ENCODE peak calls at places on chromosomes 7 and 10, in nine cellular contexts. One of them, this sample, is unnamed.

GRCh38 chr7:129315916-129316315 is 91.1 kb downstream of the AHCYL2 start:
- DNase-seq in Peyer's patch: no peak
- DNase-seq in GM23248: no peak
- DNase-seq in A549: no peak
- DNase-seq in Karpas-422: no peak
- DNase-seq in OCI-LY7: no peak
- DNase-seq in iPS DF 6.9: no peak
- DNase-seq in IMR-90: no peak
- DNase-seq in heart left ventricle: peak; percentile 48
- DNase-seq in this sample: peak; percentile 27

GRCh38 chr10:34710391-34710751 is 104.7 kb downstream of the PARD3 start:
- DNase-seq in Peyer's patch: no peak
- DNase-seq in GM23248: peak; percentile 92
- DNase-seq in A549: peak; percentile 46
- DNase-seq in Karpas-422: no peak
- DNase-seq in OCI-LY7: no peak
- DNase-seq in iPS DF 6.9: no peak
- DNase-seq in IMR-90: peak; percentile 78
- DNase-seq in heart left ventricle: no peak
- DNase-seq in this sample: no peak

GRCh38 chr10:21696302-21696701 is 162.3 kb downstream of the MLLT10 start:
- DNase-seq in Peyer's patch: no peak
- DNase-seq in GM23248: no peak
- DNase-seq in A549: no peak
- DNase-seq in Karpas-422: no peak
- DNase-seq in OCI-LY7: no peak
- DNase-seq in iPS DF 6.9: no peak
- DNase-seq in IMR-90: no peak
- DNase-seq in heart left ventricle: no peak
- DNase-seq in this sample: no peak

GRCh38 chr7:66626236-66626957 is 2.3 kb upstream of the KCTD7 start:
- DNase-seq in Peyer's patch: no peak
- DNase-seq in GM23248: peak; percentile 90
- DNase-seq in A549: no peak
- DNase-seq in Karpas-422: no peak
- DNase-seq in OCI-LY7: no peak
- DNase-seq in iPS DF 6.9: no peak
- DNase-seq in IMR-90: peak; percentile 80
- DNase-seq in heart left ventricle: no peak
- DNase-seq in this sample: no peak

GRCh38 chr7:81769891-81770818 is at the start of gene HGF:
- DNase-seq in Peyer's patch: no peak
- DNase-seq in GM23248: peak; percentile 81
- DNase-seq in A549: no peak
- DNase-seq in Karpas-422: no peak
- DNase-seq in OCI-LY7: no peak
- DNase-seq in iPS DF 6.9: no peak
- DNase-seq in IMR-90: peak; percentile 87
- DNase-seq in heart left ventricle: peak; percentile 65
- DNase-seq in this sample: peak; percentile 39

GRCh38 chr10:71750124-71750841 is 23.0 kb downstream of the VSIR start:
- DNase-seq in Peyer's patch: peak; percentile 39
- DNase-seq in GM23248: no peak
- DNase-seq in A549: no peak
- DNase-seq in Karpas-422: no peak
- DNase-seq in OCI-LY7: no peak
- DNase-seq in iPS DF 6.9: no peak
- DNase-seq in IMR-90: no peak
- DNase-seq in heart left ventricle: no peak
- DNase-seq in this sample: no peak

GRCh38 chr10:72250666-72251065 is 23.1 kb upstream of the DDIT4 start:
- DNase-seq in Peyer's patch: no peak
- DNase-seq in GM23248: peak; percentile 84
- DNase-seq in A549: peak; percentile 66
- DNase-seq in Karpas-422: no peak
- DNase-seq in OCI-LY7: no peak
- DNase-seq in iPS DF 6.9: no peak
- DNase-seq in IMR-90: peak; percentile 82
- DNase-seq in heart left ventricle: peak; percentile 51
- DNase-seq in this sample: peak; percentile 61

GRCh38 chr7:75971961-75972763 is 22.2 kb downstream of the TMEM120A start:
- DNase-seq in Peyer's patch: no peak
- DNase-seq in GM23248: peak; percentile 55
- DNase-seq in A549: peak; percentile 54
- DNase-seq in Karpas-422: no peak
- DNase-seq in OCI-LY7: no peak
- DNase-seq in iPS DF 6.9: no peak
- DNase-seq in IMR-90: no peak
- DNase-seq in heart left ventricle: no peak
- DNase-seq in this sample: peak; percentile 74

GRCh38 chr7:25726682-25727357 is 425.2 kb upstream of the NFE2L3 start:
- DNase-seq in Peyer's patch: no peak
- DNase-seq in GM23248: no peak
- DNase-seq in A549: no peak
- DNase-seq in Karpas-422: peak; percentile 32
- DNase-seq in OCI-LY7: no peak
- DNase-seq in iPS DF 6.9: no peak
- DNase-seq in IMR-90: no peak
- DNase-seq in heart left ventricle: no peak
- DNase-seq in this sample: no peak

GRCh38 chr10:51606829-51607228 is 92.6 kb downstream of the CSTF2T start:
- DNase-seq in Peyer's patch: no peak
- DNase-seq in GM23248: no peak
- DNase-seq in A549: no peak
- DNase-seq in Karpas-422: no peak
- DNase-seq in OCI-LY7: no peak
- DNase-seq in iPS DF 6.9: no peak
- DNase-seq in IMR-90: no peak
- DNase-seq in heart left ventricle: no peak
- DNase-seq in this sample: no peak

GRCh38 chr7:2471022-2471329 is 5.2 kb downstream of the GRIFIN start:
- DNase-seq in Peyer's patch: no peak
- DNase-seq in GM23248: peak; percentile 64
- DNase-seq in A549: no peak
- DNase-seq in Karpas-422: no peak
- DNase-seq in OCI-LY7: no peak
- DNase-seq in iPS DF 6.9: no peak
- DNase-seq in IMR-90: peak; percentile 74
- DNase-seq in heart left ventricle: no peak
- DNase-seq in this sample: no peak

GRCh38 chr10:11849908-11850307 is 26.8 kb downstream of the PROSER2 start:
- DNase-seq in Peyer's patch: no peak
- DNase-seq in GM23248: no peak
- DNase-seq in A549: no peak
- DNase-seq in Karpas-422: no peak
- DNase-seq in OCI-LY7: no peak
- DNase-seq in iPS DF 6.9: no peak
- DNase-seq in IMR-90: no peak
- DNase-seq in heart left ventricle: no peak
- DNase-seq in this sample: no peak

GRCh38 chr7:69859342-69859741 is 261.1 kb downstream of the AUTS2 start:
- DNase-seq in Peyer's patch: no peak
- DNase-seq in GM23248: no peak
- DNase-seq in A549: no peak
- DNase-seq in Karpas-422: no peak
- DNase-seq in OCI-LY7: no peak
- DNase-seq in iPS DF 6.9: no peak
- DNase-seq in IMR-90: no peak
- DNase-seq in heart left ventricle: no peak
- DNase-seq in this sample: no peak

GRCh38 chr10:12375076-12375504 is 25.7 kb downstream of the CAMK1D start:
- DNase-seq in Peyer's patch: no peak
- DNase-seq in GM23248: no peak
- DNase-seq in A549: no peak
- DNase-seq in Karpas-422: no peak
- DNase-seq in OCI-LY7: no peak
- DNase-seq in iPS DF 6.9: no peak
- DNase-seq in IMR-90: peak; percentile 38
- DNase-seq in heart left ventricle: no peak
- DNase-seq in this sample: no peak

GRCh38 chr10:124356706-124357582 is 61.8 kb downstream of the OAT start:
- DNase-seq in Peyer's patch: no peak
- DNase-seq in GM23248: no peak
- DNase-seq in A549: no peak
- DNase-seq in Karpas-422: no peak
- DNase-seq in OCI-LY7: no peak
- DNase-seq in iPS DF 6.9: no peak
- DNase-seq in IMR-90: no peak
- DNase-seq in heart left ventricle: no peak
- DNase-seq in this sample: no peak

GRCh38 chr10:124357583-124357930 is 61.2 kb downstream of the OAT start:
- DNase-seq in Peyer's patch: no peak
- DNase-seq in GM23248: no peak
- DNase-seq in A549: no peak
- DNase-seq in Karpas-422: no peak
- DNase-seq in OCI-LY7: no peak
- DNase-seq in iPS DF 6.9: no peak
- DNase-seq in IMR-90: no peak
- DNase-seq in heart left ventricle: no peak
- DNase-seq in this sample: no peak

GRCh38 chr10:124353091-124353815 is 65.5 kb downstream of the OAT start:
- DNase-seq in Peyer's patch: no peak
- DNase-seq in GM23248: no peak
- DNase-seq in A549: no peak
- DNase-seq in Karpas-422: no peak
- DNase-seq in OCI-LY7: no peak
- DNase-seq in iPS DF 6.9: no peak
- DNase-seq in IMR-90: no peak
- DNase-seq in heart left ventricle: no peak
- DNase-seq in this sample: no peak

GRCh38 chr10:124353896-124354295 is 64.8 kb downstream of the OAT start:
- DNase-seq in Peyer's patch: no peak
- DNase-seq in GM23248: no peak
- DNase-seq in A549: no peak
- DNase-seq in Karpas-422: no peak
- DNase-seq in OCI-LY7: no peak
- DNase-seq in iPS DF 6.9: no peak
- DNase-seq in IMR-90: no peak
- DNase-seq in heart left ventricle: no peak
- DNase-seq in this sample: no peak

DNA sequence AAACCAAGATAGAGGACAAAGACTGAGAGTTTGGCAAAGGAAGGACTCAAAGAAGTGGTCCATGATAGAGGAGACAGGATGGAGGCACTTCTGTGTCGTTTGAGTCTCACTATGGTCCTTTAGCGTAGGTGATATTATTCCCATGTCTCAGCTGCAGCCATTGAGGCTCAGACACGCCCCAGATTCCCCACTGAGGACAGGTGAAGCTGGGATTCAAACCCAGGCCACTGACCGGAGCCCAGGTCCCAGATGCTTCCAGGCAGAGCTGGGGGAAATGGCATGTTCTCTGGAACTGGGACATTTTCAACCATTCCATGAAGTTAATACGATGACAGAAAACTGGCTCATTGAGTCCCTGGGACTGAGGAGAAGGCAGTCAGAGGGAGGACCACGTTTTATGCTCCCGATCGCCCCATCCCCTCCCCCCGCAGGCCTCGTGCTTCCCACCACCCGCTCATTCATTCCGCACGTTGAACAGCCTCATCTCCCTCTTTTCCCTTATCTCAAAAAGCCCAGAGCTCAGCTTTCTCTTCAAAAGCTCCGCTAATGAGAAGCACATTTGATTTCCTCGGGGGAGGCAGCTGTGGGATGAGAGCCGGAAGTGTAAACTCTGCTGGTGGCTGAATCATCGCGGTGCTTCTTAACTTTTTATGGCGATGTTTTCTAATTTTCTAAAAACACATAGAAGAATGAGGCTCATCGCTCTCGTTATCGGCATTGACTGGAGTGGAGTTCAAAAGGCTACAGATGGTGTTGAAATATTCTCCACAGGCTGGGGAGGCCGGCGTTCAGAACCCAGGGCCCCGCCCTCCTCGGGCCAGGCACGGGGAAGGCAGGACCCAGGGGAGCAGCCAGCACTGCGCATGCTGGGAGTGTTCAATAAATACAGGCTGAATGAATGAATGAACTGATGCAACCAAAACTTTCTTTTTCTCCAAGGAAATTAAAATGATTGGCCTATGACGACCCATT is 64.0 kb downstream of the OAT start:
- DNase-seq in Peyer's patch: peak; percentile 26
- DNase-seq in GM23248: peak; percentile 67
- DNase-seq in A549: peak; percentile 27
- DNase-seq in Karpas-422: peak; percentile 63
- DNase-seq in OCI-LY7: no peak
- DNase-seq in iPS DF 6.9: no peak
- DNase-seq in IMR-90: peak; percentile 38
- DNase-seq in heart left ventricle: peak; percentile 45
- DNase-seq in this sample: peak; percentile 62
- H3K27ac ChIP-seq in Peyer's patch: peak overlapping the region; percentile 39
- H3K27ac ChIP-seq in GM23248: no peak overlapping the region
- H3K27ac ChIP-seq in A549: peak overlapping the region; percentile 17
- H3K27ac ChIP-seq in Karpas-422: no peak overlapping the region
- H3K27ac ChIP-seq in OCI-LY7: no peak overlapping the region
- H3K27ac ChIP-seq in iPS DF 6.9: no peak overlapping the region
- H3K27ac ChIP-seq in IMR-90: peak overlapping the region; percentile 47
- H3K27ac ChIP-seq in heart left ventricle: no peak overlapping the region
- H3K27ac ChIP-seq in this sample: no peak overlapping the region

GRCh38 chr10:132847856-132848255 is 61.9 kb upstream of the NKX6-2 start:
- DNase-seq in Peyer's patch: no peak
- DNase-seq in GM23248: no peak
- DNase-seq in A549: no peak
- DNase-seq in Karpas-422: no peak
- DNase-seq in OCI-LY7: no peak
- DNase-seq in iPS DF 6.9: no peak
- DNase-seq in IMR-90: no peak
- DNase-seq in heart left ventricle: peak; percentile 6
- DNase-seq in this sample: no peak
- H3K4me1 ChIP-seq in Peyer's patch: no peaks in the 10 kb centered on the region
- H3K4me1 ChIP-seq in GM23248: no peaks in the 10 kb centered on the region
- H3K4me1 ChIP-seq in A549: no peaks in the 10 kb centered on the region
- H3K4me1 ChIP-seq in Karpas-422: no peaks in the 10 kb centered on the region
- H3K4me1 ChIP-seq in OCI-LY7: no peaks in the 10 kb centered on the region
- H3K4me1 ChIP-seq in iPS DF 6.9: peaks cover 2% of the 10 kb centered on the region
- H3K4me1 ChIP-seq in IMR-90: no peaks in the 10 kb centered on the region
- H3K4me1 ChIP-seq in heart left ventricle: no peaks in the 10 kb centered on the region
- H3K4me1 ChIP-seq in this sample: no peaks in the 10 kb centered on the region

DNA sequence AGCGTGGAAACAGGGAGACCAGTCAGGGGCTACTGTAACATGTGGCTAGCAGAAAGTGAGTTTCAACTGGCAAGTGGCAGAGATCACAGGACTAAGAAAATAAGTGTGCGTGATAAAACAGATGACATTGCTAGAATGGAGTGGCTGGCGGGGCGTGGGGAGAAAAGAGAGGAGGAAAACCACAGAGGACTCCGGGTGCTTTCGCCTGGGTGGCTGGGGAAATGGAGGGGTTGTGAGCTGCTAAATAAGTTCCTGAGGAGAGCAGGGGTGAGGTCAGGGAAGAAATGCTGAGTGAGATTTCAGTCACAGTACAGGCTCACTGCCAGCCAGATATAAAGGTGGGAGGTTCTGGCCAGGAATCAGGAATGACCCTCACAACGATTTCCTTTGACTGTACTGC is 166.9 kb downstream of the MYOF start:
- DNase-seq in Peyer's patch: no peak
- DNase-seq in GM23248: no peak
- DNase-seq in A549: no peak
- DNase-seq in Karpas-422: no peak
- DNase-seq in OCI-LY7: no peak
- DNase-seq in iPS DF 6.9: no peak
- DNase-seq in IMR-90: no peak
- DNase-seq in heart left ventricle: no peak
- DNase-seq in this sample: no peak
- H3K27ac ChIP-seq in Peyer's patch: no peak overlapping the region
- H3K27ac ChIP-seq in GM23248: no peak overlapping the region
- H3K27ac ChIP-seq in A549: no peak overlapping the region
- H3K27ac ChIP-seq in Karpas-422: no peak overlapping the region
- H3K27ac ChIP-seq in OCI-LY7: no peak overlapping the region
- H3K27ac ChIP-seq in iPS DF 6.9: no peak overlapping the region
- H3K27ac ChIP-seq in IMR-90: no peak overlapping the region
- H3K27ac ChIP-seq in heart left ventricle: no peak overlapping the region
- H3K27ac ChIP-seq in this sample: no peak overlapping the region

GRCh38 chr10:33008499-33009243 is 50.6 kb upstream of the ITGB1 start:
- DNase-seq in Peyer's patch: peak; percentile 50
- DNase-seq in GM23248: peak; percentile 89
- DNase-seq in A549: peak; percentile 94
- DNase-seq in Karpas-422: peak; percentile 91
- DNase-seq in OCI-LY7: peak; percentile 87
- DNase-seq in iPS DF 6.9: peak; percentile 77
- DNase-seq in IMR-90: peak; percentile 92
- DNase-seq in heart left ventricle: peak; percentile 63
- DNase-seq in this sample: no peak
- H3K4me1 ChIP-seq in Peyer's patch: peaks cover 5% of the 10 kb centered on the region
- H3K4me1 ChIP-seq in GM23248: peaks cover 57% of the 10 kb centered on the region
- H3K4me1 ChIP-seq in A549: peaks cover 73% of the 10 kb centered on the region
- H3K4me1 ChIP-seq in Karpas-422: peaks cover 44% of the 10 kb centered on the region
- H3K4me1 ChIP-seq in OCI-LY7: peaks cover 44% of the 10 kb centered on the region
- H3K4me1 ChIP-seq in iPS DF 6.9: no peaks in the 10 kb centered on the region
- H3K4me1 ChIP-seq in IMR-90: peaks cover 11% of the 10 kb centered on the region
- H3K4me1 ChIP-seq in heart left ventricle: no peaks in the 10 kb centered on the region
- H3K4me1 ChIP-seq in this sample: peaks cover 21% of the 10 kb centered on the region

This sample was measured in heart right ventricle.